ENCODE peak calls at places on chromosomes 1 and 21, in nine cellular contexts. One of them, this sample, is unnamed.

GRCh38 chr1:152347116-152347728 is 12.6 kb downstream of the FLG2 start:
- DNase-seq in GM04504: peak; percentile 30
- DNase-seq in SW 1271: no peak
- DNase-seq in HFFc6: peak; percentile 59
- DNase-seq in cardiac muscle cell: no peak
- DNase-seq in EL: peak; percentile 63
- DNase-seq in fibroblast of lung: peak; percentile 41
- DNase-seq in activated CD4-positive, alpha-beta T cell treated with anti-CD3 and anti-CD28 coated beads, Interleukin-2, amount 50 U/mL, for 1 hour: peak; percentile 24
- DNase-seq in T-helper 17 cell: no peak
- DNase-seq in this sample: peak; percentile 10

GRCh38 chr1:45355683-45356082 is 15.4 kb upstream of the MUTYH start:
- DNase-seq in GM04504: no peak
- DNase-seq in SW 1271: no peak
- DNase-seq in HFFc6: no peak
- DNase-seq in cardiac muscle cell: no peak
- DNase-seq in EL: no peak
- DNase-seq in fibroblast of lung: no peak
- DNase-seq in activated CD4-positive, alpha-beta T cell treated with anti-CD3 and anti-CD28 coated beads, Interleukin-2, amount 50 U/mL, for 1 hour: no peak
- DNase-seq in T-helper 17 cell: no peak
- DNase-seq in this sample: no peak

GRCh38 chr1:229225331-229225782 is 45.6 kb upstream of the RAB4A start:
- DNase-seq in GM04504: no peak
- DNase-seq in SW 1271: no peak
- DNase-seq in HFFc6: no peak
- DNase-seq in cardiac muscle cell: no peak
- DNase-seq in EL: no peak
- DNase-seq in fibroblast of lung: no peak
- DNase-seq in activated CD4-positive, alpha-beta T cell treated with anti-CD3 and anti-CD28 coated beads, Interleukin-2, amount 50 U/mL, for 1 hour: no peak
- DNase-seq in T-helper 17 cell: no peak
- DNase-seq in this sample: no peak

GRCh38 chr21:36710729-36711048 is 11.8 kb downstream of the SIM2 start:
- DNase-seq in GM04504: no peak
- DNase-seq in SW 1271: no peak
- DNase-seq in HFFc6: no peak
- DNase-seq in cardiac muscle cell: peak; percentile 44
- DNase-seq in EL: no peak
- DNase-seq in fibroblast of lung: no peak
- DNase-seq in activated CD4-positive, alpha-beta T cell treated with anti-CD3 and anti-CD28 coated beads, Interleukin-2, amount 50 U/mL, for 1 hour: no peak
- DNase-seq in T-helper 17 cell: no peak
- DNase-seq in this sample: no peak

GRCh38 chr1:232988572-232989040 is 38.2 kb downstream of the NTPCR start:
- DNase-seq in GM04504: no peak
- DNase-seq in SW 1271: no peak
- DNase-seq in HFFc6: peak; percentile 80
- DNase-seq in cardiac muscle cell: no peak
- DNase-seq in EL: peak; percentile 63
- DNase-seq in fibroblast of lung: peak; percentile 98
- DNase-seq in activated CD4-positive, alpha-beta T cell treated with anti-CD3 and anti-CD28 coated beads, Interleukin-2, amount 50 U/mL, for 1 hour: no peak
- DNase-seq in T-helper 17 cell: no peak
- DNase-seq in this sample: no peak

GRCh38 chr1:42676534-42677087 is 5.6 kb upstream of the YBX1 start:
- DNase-seq in GM04504: no peak
- DNase-seq in SW 1271: no peak
- DNase-seq in HFFc6: no peak
- DNase-seq in cardiac muscle cell: no peak
- DNase-seq in EL: no peak
- DNase-seq in fibroblast of lung: no peak
- DNase-seq in activated CD4-positive, alpha-beta T cell treated with anti-CD3 and anti-CD28 coated beads, Interleukin-2, amount 50 U/mL, for 1 hour: no peak
- DNase-seq in T-helper 17 cell: no peak
- DNase-seq in this sample: no peak

GRCh38 chr21:38788275-38788911 is 17.3 kb upstream of the ETS2 start:
- DNase-seq in GM04504: no peak
- DNase-seq in SW 1271: no peak
- DNase-seq in HFFc6: no peak
- DNase-seq in cardiac muscle cell: no peak
- DNase-seq in EL: no peak
- DNase-seq in fibroblast of lung: no peak
- DNase-seq in activated CD4-positive, alpha-beta T cell treated with anti-CD3 and anti-CD28 coated beads, Interleukin-2, amount 50 U/mL, for 1 hour: no peak
- DNase-seq in T-helper 17 cell: no peak
- DNase-seq in this sample: no peak

GRCh38 chr1:56535949-56536348 is 43.4 kb downstream of the PLPP3 start:
- DNase-seq in GM04504: no peak
- DNase-seq in SW 1271: no peak
- DNase-seq in HFFc6: no peak
- DNase-seq in cardiac muscle cell: peak; percentile 29
- DNase-seq in EL: no peak
- DNase-seq in fibroblast of lung: no peak
- DNase-seq in activated CD4-positive, alpha-beta T cell treated with anti-CD3 and anti-CD28 coated beads, Interleukin-2, amount 50 U/mL, for 1 hour: no peak
- DNase-seq in T-helper 17 cell: no peak
- DNase-seq in this sample: no peak

GRCh38 chr1:162069334-162070093 is at the start of gene NOS1AP:
- DNase-seq in GM04504: no peak
- DNase-seq in SW 1271: no peak
- DNase-seq in HFFc6: peak; percentile 28
- DNase-seq in cardiac muscle cell: peak; percentile 91
- DNase-seq in EL: peak; percentile 72
- DNase-seq in fibroblast of lung: peak; percentile 38
- DNase-seq in activated CD4-positive, alpha-beta T cell treated with anti-CD3 and anti-CD28 coated beads, Interleukin-2, amount 50 U/mL, for 1 hour: peak; percentile 74
- DNase-seq in T-helper 17 cell: peak; percentile 66
- DNase-seq in this sample: no peak

GRCh38 chr1:54278941-54279422 is 79.0 kb downstream of the MRPL37 start:
- DNase-seq in GM04504: peak; percentile 37
- DNase-seq in SW 1271: no peak
- DNase-seq in HFFc6: peak; percentile 43
- DNase-seq in cardiac muscle cell: no peak
- DNase-seq in EL: peak; percentile 77
- DNase-seq in fibroblast of lung: peak; percentile 93
- DNase-seq in activated CD4-positive, alpha-beta T cell treated with anti-CD3 and anti-CD28 coated beads, Interleukin-2, amount 50 U/mL, for 1 hour: no peak
- DNase-seq in T-helper 17 cell: no peak
- DNase-seq in this sample: peak; percentile 28

GRCh38 chr21:34915364-34915834 is 133.7 kb downstream of the RUNX1 start:
- DNase-seq in GM04504: no peak
- DNase-seq in SW 1271: no peak
- DNase-seq in HFFc6: peak; percentile 80
- DNase-seq in cardiac muscle cell: no peak
- DNase-seq in EL: peak; percentile 83
- DNase-seq in fibroblast of lung: peak; percentile 78
- DNase-seq in activated CD4-positive, alpha-beta T cell treated with anti-CD3 and anti-CD28 coated beads, Interleukin-2, amount 50 U/mL, for 1 hour: no peak
- DNase-seq in T-helper 17 cell: no peak
- DNase-seq in this sample: no peak